ENCODE peak calls at places on chromosome 12, in seven cellular contexts. P, C, X, F, E, R and H are unnamed samples.

GRCh38 chr12:82862069-82862841 is 175.5 kb downstream of the TMTC2 start:
- DNase-seq in P (no peak), C (no peak), X (peak; percentile 43), F (peak; percentile 2), E (peak; percentile 54), R (no peak), H (peak; percentile 3)

GRCh38 chr12:67515679-67516363 is 132.7 kb upstream of the DYRK2 start:
- DNase-seq in P (no peak), C (no peak), X (no peak), F (no peak), E (peak; percentile 14), R (no peak), H (no peak)

GRCh38 chr12:98870521-98870920 is 225.4 kb downstream of the APAF1 start:
- DNase-seq in P (no peak), C (no peak), X (no peak), F (no peak), E (no peak), R (no peak), H (no peak)

GRCh38 chr12:42129595-42130204 is 15.0 kb downstream of the GXYLT1 start:
- DNase-seq in P (peak; percentile 82), C (no peak), X (peak; percentile 80), F (peak; percentile 80), E (peak; percentile 56), R (no peak), H (peak; percentile 74)

GRCh38 chr12:7486512-7486911 is 17.1 kb downstream of the CD163 start:
- DNase-seq in P (no peak), C (no peak), X (no peak), F (no peak), E (no peak), R (no peak), H (no peak)

GRCh38 chr12:21054334-21054733 is 76.7 kb upstream of the SLCO1B1 start:
- DNase-seq in P (no peak), C (no peak), X (peak; percentile 70), F (no peak), E (no peak), R (no peak), H (no peak)

GRCh38 chr12:904010-904414 is 45.5 kb downstream of the RAD52 start:
- DNase-seq in P (no peak), C (no peak), X (no peak), F (no peak), E (no peak), R (no peak), H (no peak)

GRCh38 chr12:51531982-51532497 is 59.0 kb upstream of the SCN8A start:
- DNase-seq in P (peak; percentile 74), C (peak; percentile 41), X (peak; percentile 68), F (peak; percentile 76), E (peak; percentile 52), R (peak; percentile 76), H (peak; percentile 72)

GRCh38 chr12:116587270-116587669 is 28.1 kb downstream of the MAP1LC3B2 start:
- DNase-seq in P (no peak), C (no peak), X (no peak), F (no peak), E (no peak), R (no peak), H (no peak)

GRCh38 chr12:88247241-88247643 is 105.1 kb downstream of the TMTC3 start:
- DNase-seq in P (peak; percentile 54), C (no peak), X (peak; percentile 87), F (peak; percentile 84), E (peak; percentile 65), R (no peak), H (peak; percentile 74)

GRCh38 chr12:55818140-55818728 is 393 bp downstream of the ORMDL2 start:
- DNase-seq in P (no peak), C (no peak), X (peak; percentile 18), F (no peak), E (no peak), R (no peak), H (peak; percentile 30)

GRCh38 chr12:69898236-69898635 is 73.2 kb downstream of the MYRFL start:
- DNase-seq in P (peak; percentile 75), C (no peak), X (peak; percentile 72), F (peak; percentile 46), E (no peak), R (no peak), H (peak; percentile 37)

GRCh38 chr12:132493482-132494178 is 3.7 kb downstream of the FBRSL1 start:
- DNase-seq in P (no peak), C (no peak), X (no peak), F (no peak), E (no peak), R (no peak), H (no peak)

GRCh38 chr12:112439769-112440168 is 21.0 kb downstream of the PTPN11 start:
- DNase-seq in P (no peak), C (no peak), X (no peak), F (no peak), E (no peak), R (no peak), H (no peak)

GRCh38 chr12:112447106-112447505 is 28.4 kb downstream of the PTPN11 start:
- DNase-seq in P (no peak), C (no peak), X (no peak), F (no peak), E (no peak), R (no peak), H (no peak)

GRCh38 chr12:112446008-112446725 is 27.4 kb downstream of the PTPN11 start:
- DNase-seq in P (no peak), C (no peak), X (no peak), F (no peak), E (no peak), R (no peak), H (no peak)

DNA sequence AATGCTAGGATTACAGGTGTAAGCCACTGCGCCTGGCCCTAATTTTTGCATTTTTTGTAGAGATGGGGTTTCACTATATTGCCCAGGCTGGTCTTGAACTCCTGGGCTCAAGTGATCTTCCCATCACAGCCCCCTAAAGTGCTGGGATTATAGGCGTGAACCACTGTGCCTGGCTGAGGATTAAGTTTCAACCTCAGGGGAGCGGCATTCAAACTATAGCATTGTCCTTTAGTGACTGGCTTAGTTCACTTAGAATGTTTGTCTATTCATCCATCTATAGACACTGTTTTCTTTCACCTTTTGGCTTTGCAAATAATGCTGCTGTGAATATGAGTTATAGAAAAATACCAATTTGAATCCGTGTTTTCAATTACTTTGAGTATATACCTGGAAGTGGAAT is 25.2 kb downstream of the PTPN11 start:
- DNase-seq in P (no peak), C (no peak), X (no peak), F (no peak), E (no peak), R (no peak), H (no peak)
- TF ChIP-seq CTCF in P (no peak), C (no peak), X (no peak), F (no peak), E (no peak), R (no peak), H (no peak)

DNA sequence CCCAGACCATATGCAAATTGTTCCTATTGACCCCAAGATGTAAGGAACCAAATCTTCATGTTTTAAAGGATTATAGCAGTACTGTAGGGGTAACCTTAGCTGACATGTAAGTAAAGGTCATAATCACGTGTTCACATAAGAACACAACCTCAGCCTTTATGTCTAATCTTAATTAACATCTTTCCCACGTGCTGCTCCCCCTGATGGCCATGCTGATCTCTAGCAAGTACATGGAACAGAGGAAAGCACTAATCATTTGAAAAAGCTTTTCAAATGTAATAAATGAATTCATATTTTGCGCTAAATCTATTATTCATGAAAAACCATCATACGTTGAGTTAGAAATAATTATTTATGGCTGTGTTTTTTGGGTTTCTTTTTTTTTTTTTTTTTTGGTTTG is 30.5 kb upstream of the ITPR2 start:
- DNase-seq in P (peak; percentile 26), C (no peak), X (no peak), F (peak; percentile 13), E (no peak), R (no peak), H (no peak)
- TF ChIP-seq CTCF in P (peak; percentile 48), C (no peak), X (peak; percentile 47), F (peak; percentile 35), E (peak; percentile 22), R (peak; percentile 24), H (peak; percentile 68)

GRCh38 chr12:93725531-93725930 is 48.4 kb downstream of the CRADD start:
- DNase-seq in P (no peak), C (no peak), X (no peak), F (no peak), E (no peak), R (no peak), H (no peak)

GRCh38 chr12:93727911-93728310 is 50.7 kb downstream of the CRADD start:
- DNase-seq in P (no peak), C (no peak), X (no peak), F (no peak), E (no peak), R (no peak), H (no peak)

GRCh38 chr12:93723568-93723930 is 46.4 kb downstream of the CRADD start:
- DNase-seq in P (no peak), C (no peak), X (no peak), F (no peak), E (no peak), R (no peak), H (no peak)

GRCh38 chr12:93729934-93730333 is 52.8 kb downstream of the CRADD start:
- DNase-seq in P (no peak), C (no peak), X (no peak), F (no peak), E (no peak), R (no peak), H (no peak)

DNA sequence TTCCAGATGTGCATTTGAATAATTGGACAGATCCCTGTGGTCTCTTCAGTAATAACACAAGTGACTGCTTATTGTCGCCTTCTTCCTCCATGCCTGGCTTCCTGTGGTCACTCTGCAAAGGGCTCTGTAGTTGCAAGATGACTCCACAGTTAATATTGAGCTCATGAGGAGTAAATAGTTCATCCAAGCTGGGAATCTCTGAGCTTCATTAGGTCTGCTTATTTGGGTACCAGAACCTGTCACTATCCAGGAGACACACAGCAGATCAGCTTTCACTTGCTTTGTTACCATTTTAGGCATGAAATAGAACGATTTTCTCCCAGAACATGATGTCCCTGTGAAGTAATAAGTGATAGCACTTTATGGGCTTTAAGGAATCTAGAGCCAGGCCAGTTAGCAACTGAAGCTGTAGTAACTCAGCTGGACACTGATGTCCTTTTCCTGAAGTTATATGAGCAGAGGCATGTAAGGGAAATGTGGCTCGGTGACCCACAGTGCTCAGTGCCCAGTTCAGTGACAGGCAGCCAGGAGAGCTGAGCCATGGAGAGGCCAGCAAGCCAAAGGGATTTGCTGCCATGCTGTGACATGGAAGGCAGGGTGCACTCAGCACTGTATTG is 50.1 kb downstream of the CRADD start:
- DNase-seq in P (no peak), C (no peak), X (no peak), F (no peak), E (no peak), R (no peak), H (no peak)
- TF ChIP-seq CTCF in P (no peak), C (no peak), X (no peak), F (no peak), E (no peak), R (no peak), H (no peak)

GRCh38 chr12:74111688-74112360 is 425.8 kb upstream of the ATXN7L3B start:
- DNase-seq in P (peak; percentile 89), C (no peak), X (peak; percentile 46), F (no peak), E (no peak), R (peak; percentile 34), H (no peak)
- TF ChIP-seq CTCF in P (peak; percentile 60), C (no peak), X (peak; percentile 48), F (no peak), E (no peak), R (no peak), H (no peak)

GRCh38 chr12:124884587-124885438 is 21.1 kb upstream of the SCARB1 start:
- DNase-seq in P (peak; percentile 35), C (no peak), X (no peak), F (no peak), E (no peak), R (no peak), H (no peak)
- TF ChIP-seq CTCF in P (no peak), C (no peak), X (no peak), F (no peak), E (no peak), R (no peak), H (no peak)